ENCODE peak calls at places on chromosomes 4 and X, in five cellular contexts. One of them, this sample, is unnamed.

GRCh38 chr4:53722110-53722509 is 130.8 kb upstream of the LNX1 start:
- DNase-seq in sigmoid colon: no peak
- DNase-seq in breast epithelium: no peak
- DNase-seq in uterus: no peak
- DNase-seq in Peyer's patch: no peak
- DNase-seq in this sample: no peak

GRCh38 chr4:123449780-123450179 is 53.2 kb downstream of the SPRY1 start:
- DNase-seq in sigmoid colon: no peak
- DNase-seq in breast epithelium: no peak
- DNase-seq in uterus: no peak
- DNase-seq in Peyer's patch: no peak
- DNase-seq in this sample: no peak

GRCh38 chr4:40238700-40239548 is 42.1 kb downstream of the RHOH start:
- DNase-seq in sigmoid colon: no peak
- DNase-seq in breast epithelium: no peak
- DNase-seq in uterus: no peak
- DNase-seq in Peyer's patch: no peak
- DNase-seq in this sample: peak; percentile 69

GRCh38 chrX:57674861-57675260 is 5.2 kb downstream of the NLRP2B start:
- DNase-seq in sigmoid colon: no peak
- DNase-seq in breast epithelium: no peak
- DNase-seq in uterus: no peak
- DNase-seq in Peyer's patch: no peak
- DNase-seq in this sample: no peak

GRCh38 chrX:150762258-150762867 is 69.2 kb downstream of the MTMR1 start:
- DNase-seq in sigmoid colon: no peak
- DNase-seq in breast epithelium: no peak
- DNase-seq in uterus: no peak
- DNase-seq in Peyer's patch: no peak
- DNase-seq in this sample: no peak

GRCh38 chr4:72323227-72323626 is 245.8 kb downstream of the ADAMTS3 start:
- DNase-seq in sigmoid colon: no peak
- DNase-seq in breast epithelium: no peak
- DNase-seq in uterus: no peak
- DNase-seq in Peyer's patch: no peak
- DNase-seq in this sample: no peak

GRCh38 chr4:26131711-26132110 is 189.1 kb upstream of the RBPJ start:
- DNase-seq in sigmoid colon: no peak
- DNase-seq in breast epithelium: no peak
- DNase-seq in uterus: no peak
- DNase-seq in Peyer's patch: no peak
- DNase-seq in this sample: no peak

GRCh38 chrX:154748712-154749339 is 2.1 kb downstream of the GAB3 start:
- DNase-seq in sigmoid colon: peak; percentile 71
- DNase-seq in breast epithelium: no peak
- DNase-seq in uterus: peak; percentile 46
- DNase-seq in Peyer's patch: no peak
- DNase-seq in this sample: peak; percentile 77

GRCh38 chrX:38880460-38880859 is 79.2 kb downstream of the MID1IP1 start:
- DNase-seq in sigmoid colon: no peak
- DNase-seq in breast epithelium: no peak
- DNase-seq in uterus: no peak
- DNase-seq in Peyer's patch: no peak
- DNase-seq in this sample: no peak

GRCh38 chrX:8913665-8914409 is 112.7 kb upstream of the FAM9A start:
- DNase-seq in sigmoid colon: peak; percentile 78
- DNase-seq in breast epithelium: no peak
- DNase-seq in uterus: peak; percentile 53
- DNase-seq in Peyer's patch: no peak
- DNase-seq in this sample: no peak

GRCh38 chr4:73018595-73018994 is 50.9 kb downstream of the COX18 start:
- DNase-seq in sigmoid colon: no peak
- DNase-seq in breast epithelium: no peak
- DNase-seq in uterus: no peak
- DNase-seq in Peyer's patch: no peak
- DNase-seq in this sample: no peak

GRCh38 chr4:144714166-144714565 is 68.2 kb downstream of the HHIP start:
- DNase-seq in sigmoid colon: no peak
- DNase-seq in breast epithelium: no peak
- DNase-seq in uterus: no peak
- DNase-seq in Peyer's patch: no peak
- DNase-seq in this sample: no peak

GRCh38 chr4:67019670-67020069 is 525.6 kb downstream of the CENPC start:
- DNase-seq in sigmoid colon: no peak
- DNase-seq in breast epithelium: no peak
- DNase-seq in uterus: no peak
- DNase-seq in Peyer's patch: no peak
- DNase-seq in this sample: no peak

GRCh38 chr4:71293705-71294104 is 45.1 kb upstream of the SLC4A4 start:
- DNase-seq in sigmoid colon: no peak
- DNase-seq in breast epithelium: no peak
- DNase-seq in uterus: no peak
- DNase-seq in Peyer's patch: no peak
- DNase-seq in this sample: peak; percentile 11

GRCh38 chrX:36087366-36087765 is 167.8 kb downstream of the CFAP47 start:
- DNase-seq in sigmoid colon: no peak
- DNase-seq in breast epithelium: no peak
- DNase-seq in uterus: no peak
- DNase-seq in Peyer's patch: no peak
- DNase-seq in this sample: no peak

DNA sequence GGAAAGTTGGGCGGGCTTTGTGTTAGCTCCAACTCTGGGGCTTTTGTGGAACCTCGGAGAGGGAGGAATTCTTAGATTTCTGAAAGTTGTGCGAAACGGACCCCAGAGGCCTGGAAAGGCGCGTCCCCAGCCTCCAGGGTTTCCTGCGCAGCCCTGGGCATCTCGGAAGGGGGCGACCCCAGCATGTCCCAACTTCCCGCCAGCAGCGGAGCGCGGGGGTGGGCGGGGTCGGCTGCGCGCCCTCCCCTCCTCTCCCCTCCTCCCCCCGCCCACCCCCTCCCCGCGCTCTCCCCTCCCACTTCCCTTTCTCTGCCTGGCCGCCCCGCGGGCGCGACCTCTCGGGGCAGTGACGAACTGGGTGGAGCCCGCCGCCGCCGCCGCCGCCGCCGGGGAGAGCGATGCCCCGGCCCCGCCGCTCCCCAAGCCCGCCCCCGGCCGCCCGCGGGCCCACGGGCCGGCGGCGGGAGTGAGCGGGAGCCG is 16.8 kb downstream of the PTTG2 start:
- DNase-seq in sigmoid colon: peak; percentile 91
- DNase-seq in breast epithelium: peak; percentile 56
- DNase-seq in uterus: peak; percentile 84
- DNase-seq in Peyer's patch: peak; percentile 87
- DNase-seq in this sample: peak; percentile 81
- TF ChIP-seq POLR2A in sigmoid colon: no peak
- TF ChIP-seq POLR2A in breast epithelium: no peak
- TF ChIP-seq POLR2A in uterus: no peak
- TF ChIP-seq POLR2A in Peyer's patch: no peak
- TF ChIP-seq POLR2A in this sample: no peak

GRCh38 chr4:183499797-183500196 is 5.1 kb upstream of the ING2 start:
- DNase-seq in sigmoid colon: no peak
- DNase-seq in breast epithelium: no peak
- DNase-seq in uterus: no peak
- DNase-seq in Peyer's patch: no peak
- DNase-seq in this sample: no peak
- TF ChIP-seq POLR2A in sigmoid colon: no peak
- TF ChIP-seq POLR2A in breast epithelium: no peak
- TF ChIP-seq POLR2A in uterus: no peak
- TF ChIP-seq POLR2A in Peyer's patch: no peak
- TF ChIP-seq POLR2A in this sample: no peak

GRCh38 chr4:48215977-48216376 is 53.7 kb downstream of the TEC start:
- DNase-seq in sigmoid colon: no peak
- DNase-seq in breast epithelium: no peak
- DNase-seq in uterus: no peak
- DNase-seq in Peyer's patch: no peak
- DNase-seq in this sample: no peak

GRCh38 chr4:48216563-48216962 is 53.1 kb downstream of the TEC start:
- DNase-seq in sigmoid colon: no peak
- DNase-seq in breast epithelium: no peak
- DNase-seq in uterus: no peak
- DNase-seq in Peyer's patch: no peak
- DNase-seq in this sample: no peak

GRCh38 chr4:48212165-48212564 is 57.5 kb downstream of the TEC start:
- DNase-seq in sigmoid colon: no peak
- DNase-seq in breast epithelium: no peak
- DNase-seq in uterus: no peak
- DNase-seq in Peyer's patch: no peak
- DNase-seq in this sample: peak; percentile 67
- TF ChIP-seq POLR2A in sigmoid colon: no peak
- TF ChIP-seq POLR2A in breast epithelium: no peak
- TF ChIP-seq POLR2A in uterus: no peak
- TF ChIP-seq POLR2A in Peyer's patch: no peak
- TF ChIP-seq POLR2A in this sample: no peak

GRCh38 chr4:68518889-68519288 is 57.2 kb downstream of the UGT2B17 start:
- DNase-seq in sigmoid colon: no peak
- DNase-seq in breast epithelium: no peak
- DNase-seq in uterus: no peak
- DNase-seq in Peyer's patch: no peak
- DNase-seq in this sample: no peak
- TF ChIP-seq POLR2A in sigmoid colon: no peak
- TF ChIP-seq POLR2A in breast epithelium: no peak
- TF ChIP-seq POLR2A in uterus: no peak
- TF ChIP-seq POLR2A in Peyer's patch: no peak
- TF ChIP-seq POLR2A in this sample: no peak

GRCh38 chrX:135528274-135528673 is 7.8 kb downstream of the INTS6L start:
- DNase-seq in sigmoid colon: no peak
- DNase-seq in breast epithelium: no peak
- DNase-seq in uterus: no peak
- DNase-seq in Peyer's patch: no peak
- DNase-seq in this sample: no peak

GRCh38 chrX:135528756-135529155 is 8.3 kb downstream of the INTS6L start:
- DNase-seq in sigmoid colon: no peak
- DNase-seq in breast epithelium: no peak
- DNase-seq in uterus: no peak
- DNase-seq in Peyer's patch: no peak
- DNase-seq in this sample: no peak

GRCh38 chrX:135535077-135535630 is 14.7 kb downstream of the INTS6L start:
- DNase-seq in sigmoid colon: no peak
- DNase-seq in breast epithelium: no peak
- DNase-seq in uterus: no peak
- DNase-seq in Peyer's patch: no peak
- DNase-seq in this sample: no peak

GRCh38 chrX:135530097-135530496 is 9.6 kb downstream of the INTS6L start:
- DNase-seq in sigmoid colon: no peak
- DNase-seq in breast epithelium: no peak
- DNase-seq in uterus: no peak
- DNase-seq in Peyer's patch: no peak
- DNase-seq in this sample: no peak

GRCh38 chrX:135531813-135532212 is 11.4 kb downstream of the INTS6L start:
- DNase-seq in sigmoid colon: no peak
- DNase-seq in breast epithelium: no peak
- DNase-seq in uterus: no peak
- DNase-seq in Peyer's patch: no peak
- DNase-seq in this sample: no peak
- TF ChIP-seq POLR2A in sigmoid colon: no peak
- TF ChIP-seq POLR2A in breast epithelium: no peak
- TF ChIP-seq POLR2A in uterus: no peak
- TF ChIP-seq POLR2A in Peyer's patch: no peak
- TF ChIP-seq POLR2A in this sample: no peak

GRCh38 chr4:16225139-16225538 is 1.1 kb downstream of the TAPT1 start:
- DNase-seq in sigmoid colon: no peak
- DNase-seq in breast epithelium: no peak
- DNase-seq in uterus: no peak
- DNase-seq in Peyer's patch: no peak
- DNase-seq in this sample: peak; percentile 72

GRCh38 chr4:16225681-16225995 is 633 bp downstream of the TAPT1 start:
- DNase-seq in sigmoid colon: no peak
- DNase-seq in breast epithelium: no peak
- DNase-seq in uterus: no peak
- DNase-seq in Peyer's patch: no peak
- DNase-seq in this sample: no peak

GRCh38 chr4:16227462-16227868 is 1.2 kb upstream of the TAPT1 start:
- DNase-seq in sigmoid colon: peak; percentile 78
- DNase-seq in breast epithelium: no peak
- DNase-seq in uterus: peak; percentile 45
- DNase-seq in Peyer's patch: peak; percentile 54
- DNase-seq in this sample: peak; percentile 65

GRCh38 chr4:16225996-16226815 is at the start of gene TAPT1:
- DNase-seq in sigmoid colon: peak; percentile 89
- DNase-seq in breast epithelium: peak; percentile 76
- DNase-seq in uterus: peak; percentile 74
- DNase-seq in Peyer's patch: peak; percentile 91
- DNase-seq in this sample: peak; percentile 79

GRCh38 chr4:16226816-16227461 is 668 bp upstream of the TAPT1 start:
- DNase-seq in sigmoid colon: peak; percentile 80
- DNase-seq in breast epithelium: peak; percentile 62
- DNase-seq in uterus: peak; percentile 54
- DNase-seq in Peyer's patch: peak; percentile 74
- DNase-seq in this sample: peak; percentile 77
- TF ChIP-seq POLR2A in sigmoid colon: no peak
- TF ChIP-seq POLR2A in breast epithelium: no peak
- TF ChIP-seq POLR2A in uterus: no peak
- TF ChIP-seq POLR2A in Peyer's patch: no peak
- TF ChIP-seq POLR2A in this sample: peak; percentile 61

GRCh38 chr4:146524663-146525062 is 2.9 kb upstream of the SLC10A7 start:
- DNase-seq in sigmoid colon: no peak
- DNase-seq in breast epithelium: no peak
- DNase-seq in uterus: no peak
- DNase-seq in Peyer's patch: no peak
- DNase-seq in this sample: no peak

GRCh38 chr4:146522862-146523205 is 1.1 kb upstream of the SLC10A7 start:
- DNase-seq in sigmoid colon: no peak
- DNase-seq in breast epithelium: no peak
- DNase-seq in uterus: no peak
- DNase-seq in Peyer's patch: no peak
- DNase-seq in this sample: peak; percentile 57

GRCh38 chr4:146521543-146522097 is at the start of gene SLC10A7:
- DNase-seq in sigmoid colon: peak; percentile 84
- DNase-seq in breast epithelium: peak; percentile 61
- DNase-seq in uterus: peak; percentile 66
- DNase-seq in Peyer's patch: peak; percentile 83
- DNase-seq in this sample: peak; percentile 84

GRCh38 chr4:146520894-146521542 is 722 bp downstream of the SLC10A7 start:
- DNase-seq in sigmoid colon: no peak
- DNase-seq in breast epithelium: no peak
- DNase-seq in uterus: no peak
- DNase-seq in Peyer's patch: peak; percentile 52
- DNase-seq in this sample: peak; percentile 61

GRCh38 chr4:146522098-146522861 is 540 bp upstream of the SLC10A7 start:
- DNase-seq in sigmoid colon: peak; percentile 96
- DNase-seq in breast epithelium: peak; percentile 87
- DNase-seq in uterus: peak; percentile 92
- DNase-seq in Peyer's patch: peak; percentile 95
- DNase-seq in this sample: peak; percentile 91
- TF ChIP-seq POLR2A in sigmoid colon: peak; percentile 48
- TF ChIP-seq POLR2A in breast epithelium: peak; percentile 13
- TF ChIP-seq POLR2A in uterus: peak; percentile 70
- TF ChIP-seq POLR2A in Peyer's patch: peak; percentile 52
- TF ChIP-seq POLR2A in this sample: peak; percentile 55

GRCh38 chr4:64305565-64306254 is 103.5 kb downstream of the TECRL start:
- DNase-seq in sigmoid colon: no peak
- DNase-seq in breast epithelium: no peak
- DNase-seq in uterus: no peak
- DNase-seq in Peyer's patch: no peak
- DNase-seq in this sample: no peak

GRCh38 chr4:64306255-64306565 is 103.0 kb downstream of the TECRL start:
- DNase-seq in sigmoid colon: no peak
- DNase-seq in breast epithelium: no peak
- DNase-seq in uterus: no peak
- DNase-seq in Peyer's patch: no peak
- DNase-seq in this sample: no peak
- TF ChIP-seq POLR2A in sigmoid colon: no peak
- TF ChIP-seq POLR2A in breast epithelium: no peak
- TF ChIP-seq POLR2A in uterus: no peak
- TF ChIP-seq POLR2A in Peyer's patch: no peak
- TF ChIP-seq POLR2A in this sample: no peak